ENCODE peak calls at places on chromosomes 13 and 19, in eight cellular contexts. One of them, this sample, is unnamed.

GRCh38 chr13:45954861-45955595 is 97.5 kb downstream of the ZC3H13 start:
- DNase-seq in transverse colon: no peak
- DNase-seq in adrenal gland: no peak
- DNase-seq in pancreas: no peak
- DNase-seq in ascending aorta: no peak
- DNase-seq in SK-N-SH: no peak
- DNase-seq in CD4-positive, CD25-positive, alpha-beta regulatory T cell: no peak
- DNase-seq in psoas muscle: no peak
- DNase-seq in this sample: no peak

GRCh38 chr13:29521336-29521735 is 74.2 kb downstream of the SLC7A1 start:
- DNase-seq in transverse colon: no peak
- DNase-seq in adrenal gland: no peak
- DNase-seq in pancreas: no peak
- DNase-seq in ascending aorta: no peak
- DNase-seq in SK-N-SH: no peak
- DNase-seq in CD4-positive, CD25-positive, alpha-beta regulatory T cell: no peak
- DNase-seq in psoas muscle: no peak
- DNase-seq in this sample: no peak

GRCh38 chr19:1970003-1970805 is 29.2 kb downstream of the CSNK1G2 start:
- DNase-seq in transverse colon: no peak
- DNase-seq in adrenal gland: no peak
- DNase-seq in pancreas: no peak
- DNase-seq in ascending aorta: no peak
- DNase-seq in SK-N-SH: no peak
- DNase-seq in CD4-positive, CD25-positive, alpha-beta regulatory T cell: no peak
- DNase-seq in psoas muscle: no peak
- DNase-seq in this sample: no peak

GRCh38 chr13:23020246-23020843 is 160.4 kb upstream of the SGCG start:
- DNase-seq in transverse colon: peak; percentile 42
- DNase-seq in adrenal gland: peak; percentile 52
- DNase-seq in pancreas: no peak
- DNase-seq in ascending aorta: peak; percentile 64
- DNase-seq in SK-N-SH: peak; percentile 38
- DNase-seq in CD4-positive, CD25-positive, alpha-beta regulatory T cell: peak; percentile 57
- DNase-seq in psoas muscle: no peak
- DNase-seq in this sample: no peak

GRCh38 chr13:40146586-40147240 is 491.3 kb downstream of the COG6 start:
- DNase-seq in transverse colon: no peak
- DNase-seq in adrenal gland: no peak
- DNase-seq in pancreas: no peak
- DNase-seq in ascending aorta: no peak
- DNase-seq in SK-N-SH: peak; percentile 21
- DNase-seq in CD4-positive, CD25-positive, alpha-beta regulatory T cell: peak; percentile 64
- DNase-seq in psoas muscle: no peak
- DNase-seq in this sample: no peak

GRCh38 chr19:7850975-7851622 is 21.1 kb downstream of the EVI5L start:
- DNase-seq in transverse colon: no peak
- DNase-seq in adrenal gland: no peak
- DNase-seq in pancreas: peak; percentile 59
- DNase-seq in ascending aorta: no peak
- DNase-seq in SK-N-SH: no peak
- DNase-seq in CD4-positive, CD25-positive, alpha-beta regulatory T cell: no peak
- DNase-seq in psoas muscle: no peak
- DNase-seq in this sample: peak; percentile 38

GRCh38 chr13:100473087-100473486 is 115.5 kb downstream of the GGACT start:
- DNase-seq in transverse colon: no peak
- DNase-seq in adrenal gland: no peak
- DNase-seq in pancreas: no peak
- DNase-seq in ascending aorta: no peak
- DNase-seq in SK-N-SH: peak; percentile 29
- DNase-seq in CD4-positive, CD25-positive, alpha-beta regulatory T cell: no peak
- DNase-seq in psoas muscle: no peak
- DNase-seq in this sample: no peak

GRCh38 chr13:89457977-89458376 is 1786.8 kb downstream of the SLITRK5 start:
- DNase-seq in transverse colon: no peak
- DNase-seq in adrenal gland: no peak
- DNase-seq in pancreas: no peak
- DNase-seq in ascending aorta: no peak
- DNase-seq in SK-N-SH: no peak
- DNase-seq in CD4-positive, CD25-positive, alpha-beta regulatory T cell: no peak
- DNase-seq in psoas muscle: no peak
- DNase-seq in this sample: no peak

GRCh38 chr13:27130223-27131015 is 41.2 kb downstream of the USP12 start:
- DNase-seq in transverse colon: no peak
- DNase-seq in adrenal gland: no peak
- DNase-seq in pancreas: no peak
- DNase-seq in ascending aorta: no peak
- DNase-seq in SK-N-SH: no peak
- DNase-seq in CD4-positive, CD25-positive, alpha-beta regulatory T cell: peak; percentile 19
- DNase-seq in psoas muscle: no peak
- DNase-seq in this sample: no peak

GRCh38 chr19:33306191-33306590 is 3.9 kb upstream of the CEBPA start:
- DNase-seq in transverse colon: no peak
- DNase-seq in adrenal gland: no peak
- DNase-seq in pancreas: no peak
- DNase-seq in ascending aorta: no peak
- DNase-seq in SK-N-SH: no peak
- DNase-seq in CD4-positive, CD25-positive, alpha-beta regulatory T cell: no peak
- DNase-seq in psoas muscle: no peak
- DNase-seq in this sample: no peak

GRCh38 chr13:48653074-48654054 is at the start of gene CYSLTR2:
- DNase-seq in transverse colon: no peak
- DNase-seq in adrenal gland: no peak
- DNase-seq in pancreas: no peak
- DNase-seq in ascending aorta: no peak
- DNase-seq in SK-N-SH: peak; percentile 32
- DNase-seq in CD4-positive, CD25-positive, alpha-beta regulatory T cell: peak; percentile 83
- DNase-seq in psoas muscle: no peak
- DNase-seq in this sample: no peak

GRCh38 chr13:82717249-82717648 is 1165.0 kb downstream of the SLITRK1 start:
- DNase-seq in transverse colon: no peak
- DNase-seq in adrenal gland: no peak
- DNase-seq in pancreas: no peak
- DNase-seq in ascending aorta: no peak
- DNase-seq in SK-N-SH: no peak
- DNase-seq in CD4-positive, CD25-positive, alpha-beta regulatory T cell: no peak
- DNase-seq in psoas muscle: no peak
- DNase-seq in this sample: no peak

GRCh38 chr19:12784871-12785430 is 6.3 kb upstream of the JUNB start:
- DNase-seq in transverse colon: no peak
- DNase-seq in adrenal gland: no peak
- DNase-seq in pancreas: no peak
- DNase-seq in ascending aorta: peak; percentile 77
- DNase-seq in SK-N-SH: peak; percentile 49
- DNase-seq in CD4-positive, CD25-positive, alpha-beta regulatory T cell: peak; percentile 54
- DNase-seq in psoas muscle: no peak
- DNase-seq in this sample: no peak

GRCh38 chr19:45577111-45577905 is 7.3 kb downstream of the OPA3 start:
- DNase-seq in transverse colon: peak; percentile 60
- DNase-seq in adrenal gland: peak; percentile 75
- DNase-seq in pancreas: no peak
- DNase-seq in ascending aorta: no peak
- DNase-seq in SK-N-SH: no peak
- DNase-seq in CD4-positive, CD25-positive, alpha-beta regulatory T cell: no peak
- DNase-seq in psoas muscle: peak; percentile 51
- DNase-seq in this sample: no peak

GRCh38 chr13:76635232-76636021 is 250.8 kb downstream of the KCTD12 start:
- DNase-seq in transverse colon: no peak
- DNase-seq in adrenal gland: no peak
- DNase-seq in pancreas: no peak
- DNase-seq in ascending aorta: no peak
- DNase-seq in SK-N-SH: no peak
- DNase-seq in CD4-positive, CD25-positive, alpha-beta regulatory T cell: no peak
- DNase-seq in psoas muscle: no peak
- DNase-seq in this sample: no peak

GRCh38 chr19:16293133-16294085 is 31.2 kb upstream of the KLF2 start:
- DNase-seq in transverse colon: peak; percentile 66
- DNase-seq in adrenal gland: peak; percentile 73
- DNase-seq in pancreas: no peak
- DNase-seq in ascending aorta: peak; percentile 93
- DNase-seq in SK-N-SH: no peak
- DNase-seq in CD4-positive, CD25-positive, alpha-beta regulatory T cell: no peak
- DNase-seq in psoas muscle: peak; percentile 77
- DNase-seq in this sample: peak; percentile 92

GRCh38 chr19:29789007-29789406 is 22.8 kb upstream of the CCNE1 start:
- DNase-seq in transverse colon: no peak
- DNase-seq in adrenal gland: no peak
- DNase-seq in pancreas: no peak
- DNase-seq in ascending aorta: no peak
- DNase-seq in SK-N-SH: no peak
- DNase-seq in CD4-positive, CD25-positive, alpha-beta regulatory T cell: no peak
- DNase-seq in psoas muscle: no peak
- DNase-seq in this sample: no peak

GRCh38 chr19:34224996-34225658 is 29.2 kb upstream of the GARRE1 start:
- DNase-seq in transverse colon: no peak
- DNase-seq in adrenal gland: no peak
- DNase-seq in pancreas: no peak
- DNase-seq in ascending aorta: no peak
- DNase-seq in SK-N-SH: no peak
- DNase-seq in CD4-positive, CD25-positive, alpha-beta regulatory T cell: peak; percentile 67
- DNase-seq in psoas muscle: no peak
- DNase-seq in this sample: no peak

GRCh38 chr13:48294670-48295069 is 8.9 kb upstream of the RB1 start:
- DNase-seq in transverse colon: no peak
- DNase-seq in adrenal gland: no peak
- DNase-seq in pancreas: no peak
- DNase-seq in ascending aorta: no peak
- DNase-seq in SK-N-SH: no peak
- DNase-seq in CD4-positive, CD25-positive, alpha-beta regulatory T cell: no peak
- DNase-seq in psoas muscle: no peak
- DNase-seq in this sample: no peak

GRCh38 chr13:53136554-53136953 is 107.9 kb downstream of the OLFM4 start:
- DNase-seq in transverse colon: no peak
- DNase-seq in adrenal gland: no peak
- DNase-seq in pancreas: no peak
- DNase-seq in ascending aorta: no peak
- DNase-seq in SK-N-SH: no peak
- DNase-seq in CD4-positive, CD25-positive, alpha-beta regulatory T cell: no peak
- DNase-seq in psoas muscle: no peak
- DNase-seq in this sample: no peak

GRCh38 chr19:35870798-35871197 is 2.4 kb downstream of the APLP1 start:
- DNase-seq in transverse colon: no peak
- DNase-seq in adrenal gland: no peak
- DNase-seq in pancreas: no peak
- DNase-seq in ascending aorta: no peak
- DNase-seq in SK-N-SH: no peak
- DNase-seq in CD4-positive, CD25-positive, alpha-beta regulatory T cell: no peak
- DNase-seq in psoas muscle: no peak
- DNase-seq in this sample: peak; percentile 5

GRCh38 chr19:35869327-35870123 is 1.2 kb downstream of the APLP1 start:
- DNase-seq in transverse colon: peak; percentile 70
- DNase-seq in adrenal gland: peak; percentile 65
- DNase-seq in pancreas: peak; percentile 94
- DNase-seq in ascending aorta: peak; percentile 79
- DNase-seq in SK-N-SH: peak; percentile 89
- DNase-seq in CD4-positive, CD25-positive, alpha-beta regulatory T cell: peak; percentile 90
- DNase-seq in psoas muscle: peak; percentile 59
- DNase-seq in this sample: peak; percentile 73

GRCh38 chr19:35868823-35869326 is 501 bp downstream of the APLP1 start:
- DNase-seq in transverse colon: no peak
- DNase-seq in adrenal gland: no peak
- DNase-seq in pancreas: no peak
- DNase-seq in ascending aorta: no peak
- DNase-seq in SK-N-SH: no peak
- DNase-seq in CD4-positive, CD25-positive, alpha-beta regulatory T cell: no peak
- DNase-seq in psoas muscle: no peak
- DNase-seq in this sample: no peak

GRCh38 chr19:35871611-35872010 is 3.2 kb downstream of the APLP1 start:
- DNase-seq in transverse colon: no peak
- DNase-seq in adrenal gland: no peak
- DNase-seq in pancreas: no peak
- DNase-seq in ascending aorta: no peak
- DNase-seq in SK-N-SH: no peak
- DNase-seq in CD4-positive, CD25-positive, alpha-beta regulatory T cell: no peak
- DNase-seq in psoas muscle: no peak
- DNase-seq in this sample: no peak

DNA sequence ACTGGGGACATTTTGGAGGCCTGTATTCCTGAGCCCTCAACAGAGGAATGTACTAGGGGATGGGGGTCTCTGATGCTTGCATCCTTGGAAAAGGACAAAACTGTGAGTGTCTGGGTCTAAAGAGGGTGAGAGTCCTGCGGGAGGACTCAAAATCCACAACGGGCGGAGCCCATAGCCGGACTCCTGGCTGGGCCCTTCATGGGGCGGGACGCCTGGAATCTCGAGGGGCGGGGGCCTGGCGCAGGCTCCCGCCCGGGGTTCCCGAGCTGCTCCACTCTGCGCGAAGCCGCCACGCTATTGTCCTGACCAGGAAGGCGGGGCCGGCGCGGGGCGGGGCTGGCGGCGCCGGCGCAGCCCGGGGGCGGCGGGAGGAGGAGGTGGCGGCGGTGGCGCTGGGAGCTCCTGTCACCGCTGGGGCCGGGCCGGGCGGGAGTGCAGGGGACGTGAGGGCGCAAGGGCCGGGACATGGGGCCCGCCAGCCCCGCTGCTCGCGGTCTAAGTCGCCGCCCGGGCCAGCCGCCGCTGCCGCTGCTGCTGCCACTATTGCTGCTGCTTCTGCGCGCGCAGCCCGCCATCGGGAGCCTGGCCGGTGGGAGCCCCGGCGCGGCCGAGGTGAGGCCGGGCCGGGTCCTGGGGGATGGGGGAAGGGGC is at the start of gene APLP1:
- DNase-seq in transverse colon: peak; percentile 59
- DNase-seq in adrenal gland: peak; percentile 51
- DNase-seq in pancreas: peak; percentile 95
- DNase-seq in ascending aorta: peak; percentile 81
- DNase-seq in SK-N-SH: peak; percentile 92
- DNase-seq in CD4-positive, CD25-positive, alpha-beta regulatory T cell: peak; percentile 42
- DNase-seq in psoas muscle: peak; percentile 66
- DNase-seq in this sample: peak; percentile 93
- H3K4me3 ChIP-seq in transverse colon: peak within 1 kb of the TSS; percentile 44
- H3K4me3 ChIP-seq in adrenal gland: peak within 1 kb of the TSS; percentile 11
- H3K4me3 ChIP-seq in pancreas: peak within 1 kb of the TSS; percentile 52
- H3K4me3 ChIP-seq in ascending aorta: peak within 1 kb of the TSS; percentile 71
- H3K4me3 ChIP-seq in SK-N-SH: peak within 1 kb of the TSS; percentile 52
- H3K4me3 ChIP-seq in CD4-positive, CD25-positive, alpha-beta regulatory T cell: no peak within 1 kb of the TSS
- H3K4me3 ChIP-seq in psoas muscle: peak within 1 kb of the TSS; percentile 60
- H3K4me3 ChIP-seq in this sample: peak within 1 kb of the TSS; percentile 73

GRCh38 chr19:17751103-17751911 is at the start of gene FCHO1:
- DNase-seq in transverse colon: peak; percentile 80
- DNase-seq in adrenal gland: peak; percentile 37
- DNase-seq in pancreas: no peak
- DNase-seq in ascending aorta: peak; percentile 73
- DNase-seq in SK-N-SH: no peak
- DNase-seq in CD4-positive, CD25-positive, alpha-beta regulatory T cell: peak; percentile 95
- DNase-seq in psoas muscle: no peak
- DNase-seq in this sample: peak; percentile 84
- H3K4me3 ChIP-seq in transverse colon: peak within 1 kb of the TSS; percentile 10
- H3K4me3 ChIP-seq in adrenal gland: no peak within 1 kb of the TSS
- H3K4me3 ChIP-seq in pancreas: no peak within 1 kb of the TSS
- H3K4me3 ChIP-seq in ascending aorta: peak within 1 kb of the TSS; percentile 31
- H3K4me3 ChIP-seq in SK-N-SH: no peak within 1 kb of the TSS
- H3K4me3 ChIP-seq in CD4-positive, CD25-positive, alpha-beta regulatory T cell: peak within 1 kb of the TSS; percentile 88
- H3K4me3 ChIP-seq in psoas muscle: no peak within 1 kb of the TSS
- H3K4me3 ChIP-seq in this sample: no peak within 1 kb of the TSS

GRCh38 chr13:26052136-26052736 is 420 bp upstream of the SHISA2 start:
- DNase-seq in transverse colon: no peak
- DNase-seq in adrenal gland: no peak
- DNase-seq in pancreas: no peak
- DNase-seq in ascending aorta: no peak
- DNase-seq in SK-N-SH: peak; percentile 27
- DNase-seq in CD4-positive, CD25-positive, alpha-beta regulatory T cell: no peak
- DNase-seq in psoas muscle: no peak
- DNase-seq in this sample: no peak
- H3K4me3 ChIP-seq in transverse colon: peak overlapping the region; percentile 44
- H3K4me3 ChIP-seq in adrenal gland: no peak overlapping the region
- H3K4me3 ChIP-seq in pancreas: peak overlapping the region; percentile 46
- H3K4me3 ChIP-seq in ascending aorta: peak overlapping the region; percentile 59
- H3K4me3 ChIP-seq in SK-N-SH: peak overlapping the region; percentile 34
- H3K4me3 ChIP-seq in CD4-positive, CD25-positive, alpha-beta regulatory T cell: no peak overlapping the region
- H3K4me3 ChIP-seq in psoas muscle: peak overlapping the region; percentile 73
- H3K4me3 ChIP-seq in this sample: peak overlapping the region; percentile 42

GRCh38 chr13:110240943-110241342 is 66.0 kb downstream of the COL4A1 start:
- DNase-seq in transverse colon: no peak
- DNase-seq in adrenal gland: no peak
- DNase-seq in pancreas: no peak
- DNase-seq in ascending aorta: peak; percentile 50
- DNase-seq in SK-N-SH: no peak
- DNase-seq in CD4-positive, CD25-positive, alpha-beta regulatory T cell: no peak
- DNase-seq in psoas muscle: no peak
- DNase-seq in this sample: no peak
- H3K4me3 ChIP-seq in transverse colon: no peak overlapping the region
- H3K4me3 ChIP-seq in adrenal gland: no peak overlapping the region
- H3K4me3 ChIP-seq in pancreas: no peak overlapping the region
- H3K4me3 ChIP-seq in ascending aorta: no peak overlapping the region
- H3K4me3 ChIP-seq in SK-N-SH: no peak overlapping the region
- H3K4me3 ChIP-seq in CD4-positive, CD25-positive, alpha-beta regulatory T cell: no peak overlapping the region
- H3K4me3 ChIP-seq in psoas muscle: no peak overlapping the region
- H3K4me3 ChIP-seq in this sample: no peak overlapping the region

This sample was measured in right cardiac atrium.